ENCODE peak calls at places on chromosomes 13 and 19, in six cellular contexts. J is neuronal stem cell, V is H1, R is H9, N is IMR-90, W is mesenchymal stem cell. O is an unnamed sample.
A peak's percentile ranks its signal among the peaks of the same experiment; 100 is the strongest.

GRCh38 chr19:1767464-1767933 is 14.2 kb downstream of the ONECUT3 start:
- DNase-seq in J (peak; percentile 61), V (no peak), R (no peak), N (no peak), W (no peak), O (no peak)

GRCh38 chr13:109787135-109787954 is 962 bp upstream of the IRS2 start:
- DNase-seq in J (peak; percentile 69), V (no peak), R (peak; percentile 62), N (peak; percentile 33), W (peak; percentile 63), O (peak; percentile 78)

GRCh38 chr13:112140366-112140765 is 73.4 kb downstream of the SOX1 start:
- DNase-seq in J (no peak), V (no peak), R (no peak), N (no peak), W (no peak), O (no peak)

GRCh38 chr13:91145806-91146205 is 201.7 kb upstream of the MIR17HG start:
- DNase-seq in J (no peak), V (no peak), R (no peak), N (no peak), W (no peak), O (no peak)

GRCh38 chr19:40888191-40888590 is 6.2 kb upstream of the CYP2A7 start:
- DNase-seq in J (no peak), V (no peak), R (no peak), N (no peak), W (no peak), O (no peak)

GRCh38 chr19:18500820-18501219 is 21.1 kb downstream of the ELL start:
- DNase-seq in J (no peak), V (no peak), R (no peak), N (no peak), W (no peak), O (no peak)

GRCh38 chr19:56137405-56137804 is 3.7 kb upstream of the ZNF444 start:
- DNase-seq in J (no peak), V (no peak), R (no peak), N (no peak), W (no peak), O (no peak)

GRCh38 chr19:6593651-6594416 is 2.9 kb upstream of the CD70 start:
- DNase-seq in J (no peak), V (no peak), R (no peak), N (no peak), W (no peak), O (no peak)

GRCh38 chr13:91595677-91596076 is 197.3 kb downstream of the GPC5 start:
- DNase-seq in J (no peak), V (no peak), R (no peak), N (no peak), W (no peak), O (no peak)

GRCh38 chr13:20461481-20461859 is 64.2 kb downstream of the CRYL1 start:
- DNase-seq in J (no peak), V (no peak), R (no peak), N (peak; percentile 49), W (peak; percentile 62), O (peak; percentile 46)

GRCh38 chr19:16355293-16356043 is 30.8 kb downstream of the KLF2 start:
- DNase-seq in J (no peak), V (no peak), R (no peak), N (no peak), W (no peak), O (no peak)

GRCh38 chr19:35080613-35081170 is 34.9 kb upstream of the FXYD3 start:
- DNase-seq in J (no peak), V (no peak), R (no peak), N (no peak), W (no peak), O (no peak)

GRCh38 chr19:49149652-49150105 is 5.5 kb downstream of the HRC start:
- DNase-seq in J (peak; percentile 94), V (no peak), R (peak; percentile 80), N (peak; percentile 83), W (peak; percentile 93), O (peak; percentile 96)

GRCh38 chr13:100439247-100439955 is 149.2 kb downstream of the GGACT start:
- DNase-seq in J (peak; percentile 54), V (peak; percentile 25), R (peak; percentile 59), N (no peak), W (no peak), O (peak; percentile 27)

GRCh38 chr13:66362485-66362884 is 867.7 kb downstream of the PCDH9 start:
- DNase-seq in J (no peak), V (no peak), R (no peak), N (peak; percentile 26), W (no peak), O (no peak)

GRCh38 chr19:41302624-41303351 is 7.2 kb upstream of the CCDC97 start:
- DNase-seq in J (no peak), V (no peak), R (no peak), N (no peak), W (no peak), O (no peak)

GRCh38 chr13:22498006-22498405 is 682.8 kb upstream of the SGCG start:
- DNase-seq in J (no peak), V (no peak), R (no peak), N (no peak), W (no peak), O (no peak)

GRCh38 chr19:47000373-47000772 is 19.3 kb upstream of the NPAS1 start:
- DNase-seq in J (no peak), V (no peak), R (no peak), N (no peak), W (no peak), O (no peak)

GRCh38 chr13:80386592-80386991 is 45.7 kb upstream of the SPRY2 start:
- DNase-seq in J (no peak), V (no peak), R (no peak), N (no peak), W (no peak), O (no peak)

GRCh38 chr19:5298502-5298901 is 42.1 kb downstream of the PTPRS start:
- DNase-seq in J (no peak), V (no peak), R (no peak), N (no peak), W (no peak), O (no peak)
- H2BK15ac ChIP-seq in J (no peak overlapping the region), V (no peak overlapping the region), R (no peak overlapping the region), N (no peak overlapping the region), W (no peak overlapping the region), O (no peak overlapping the region)

GRCh38 chr19:37511821-37512220 is 5.1 kb downstream of the ZNF793 start:
- DNase-seq in J (no peak), V (no peak), R (no peak), N (no peak), W (no peak), O (no peak)

GRCh38 chr19:37505958-37506386 is 767 bp upstream of the ZNF793 start:
- DNase-seq in J (no peak), V (no peak), R (no peak), N (no peak), W (no peak), O (no peak)

GRCh38 chr19:37511186-37511585 is 4.4 kb downstream of the ZNF793 start:
- DNase-seq in J (no peak), V (no peak), R (no peak), N (no peak), W (no peak), O (no peak)

GRCh38 chr19:37506387-37507166 is at the start of gene ZNF793:
- DNase-seq in J (peak; percentile 74), V (peak; percentile 68), R (peak; percentile 87), N (peak; percentile 54), W (peak; percentile 82), O (peak; percentile 96)

DNA sequence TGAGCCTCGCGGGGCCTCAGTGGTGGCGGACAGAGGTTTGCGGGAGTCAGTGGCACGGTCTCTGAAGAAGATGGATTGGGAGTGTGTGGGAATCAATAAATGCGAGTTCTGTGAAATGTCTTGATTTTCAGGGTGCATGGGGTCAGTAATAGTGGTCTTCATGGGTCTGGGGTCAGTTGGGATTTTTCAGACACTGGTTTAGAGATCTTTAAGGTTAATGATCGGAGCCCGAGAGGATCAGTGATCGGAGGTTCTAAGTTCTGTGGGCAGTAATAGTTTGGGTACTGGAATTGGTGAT is 377 bp downstream of the ZNF793 start:
- DNase-seq in J (no peak), V (no peak), R (no peak), N (no peak), W (no peak), O (no peak)
- H2BK5ac ChIP-seq in J (no peak overlapping the region), V (peak overlapping the region; percentile 100), R (no peak overlapping the region), N (no peak overlapping the region), W (no peak overlapping the region), O (peak overlapping the region; percentile 72)

DNA sequence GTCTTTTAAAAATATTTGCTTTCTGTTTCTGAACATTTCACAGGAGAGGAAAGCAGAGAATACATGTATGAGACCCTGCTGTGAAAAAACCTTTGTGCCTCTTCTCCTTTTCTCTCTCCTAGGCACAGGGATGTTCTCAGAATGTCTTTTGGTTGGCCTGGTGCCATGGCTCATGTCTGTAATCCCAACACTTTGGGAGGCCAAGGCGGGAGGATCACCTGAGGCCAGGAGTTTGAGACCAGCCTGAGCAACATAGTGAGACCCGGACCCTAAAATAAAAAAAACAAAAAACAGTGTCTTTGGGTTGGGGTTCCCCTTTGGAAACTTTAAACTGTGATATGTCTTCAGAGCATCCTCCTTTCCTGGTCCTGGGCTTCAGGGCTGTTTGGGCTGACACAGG is 1.5 kb downstream of the ZNF627 start:
- DNase-seq in J (no peak), V (no peak), R (no peak), N (no peak), W (no peak), O (no peak)
- H2BK15ac ChIP-seq in J (no peak overlapping the region), V (no peak overlapping the region), R (no peak overlapping the region), N (no peak overlapping the region), W (no peak overlapping the region), O (no peak overlapping the region)

GRCh38 chr13:114119196-114119595 is 13.2 kb downstream of the RASA3 start:
- DNase-seq in J (no peak), V (no peak), R (peak; percentile 94), N (peak; percentile 95), W (peak; percentile 99), O (peak; percentile 98)

GRCh38 chr13:114116734-114117133 is 15.7 kb downstream of the RASA3 start:
- DNase-seq in J (no peak), V (no peak), R (no peak), N (no peak), W (no peak), O (no peak)

GRCh38 chr13:114120486-114121430 is 11.7 kb downstream of the RASA3 start:
- DNase-seq in J (no peak), V (no peak), R (no peak), N (no peak), W (peak; percentile 72), O (no peak)

GRCh38 chr13:114118086-114118762 is 14.2 kb downstream of the RASA3 start:
- DNase-seq in J (no peak), V (no peak), R (no peak), N (no peak), W (peak; percentile 39), O (no peak)

DNA sequence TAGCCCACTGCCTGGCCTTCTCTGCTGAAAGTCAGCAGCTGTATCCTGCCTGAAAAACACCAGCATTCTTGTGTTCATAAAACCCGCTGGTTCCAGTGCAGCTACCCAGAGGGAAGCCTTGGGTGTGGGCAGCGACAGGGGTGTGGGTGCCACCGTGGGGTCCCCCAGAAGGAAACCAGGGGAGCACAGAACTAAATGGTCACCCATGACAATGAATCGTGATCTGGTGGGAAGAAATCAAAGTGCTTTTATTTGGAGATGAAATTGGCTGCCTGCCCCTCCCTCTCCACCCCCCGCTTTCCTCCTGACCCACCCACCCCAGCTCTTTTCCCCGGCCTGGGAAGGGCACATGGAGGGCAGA is 13.7 kb downstream of the RASA3 start:
- DNase-seq in J (no peak), V (no peak), R (no peak), N (peak; percentile 74), W (peak; percentile 86), O (no peak)
- H2BK5ac ChIP-seq in J (no peak overlapping the region), V (peak overlapping the region; percentile 91), R (no peak overlapping the region), N (peak overlapping the region; percentile 98), W (peak overlapping the region; percentile 100), O (peak overlapping the region; percentile 52)